ENCODE peak calls at places on chromosome 19, in four cellular contexts. M is tibial nerve, Z is HFF-Myc, U is GM13976. T is an unnamed sample.

GRCh38 chr19:30518965-30519606 is 146.9 kb downstream of the ZNF536 start:
- DNase-seq in U (no peak), M (no peak), Z (no peak), T (no peak)

GRCh38 chr19:28296506-28296905 is 916.4 kb downstream of the UQCRFS1 start:
- DNase-seq in Z (peak), U (no peak), M (no peak), T (no peak)

GRCh38 chr19:56111601-56112312 is 9.3 kb downstream of the ZNF787 start:
- DNase-seq in U (peak), Z (no peak), M (no peak), T (peak)

GRCh38 chr19:17136617-17137016 is 61.0 kb downstream of the MYO9B start:
- DNase-seq in U (no peak), Z (no peak), M (no peak), T (no peak)

GRCh38 chr19:10501971-10502523 is 1.1 kb downstream of the KEAP1 start:
- DNase-seq in Z (no peak), M (peak), U (peak), T (peak)

GRCh38 chr19:14478113-14478545 is 3.0 kb upstream of the PTGER1 start:
- DNase-seq in M (no peak), Z (no peak), U (no peak), T (no peak)

GRCh38 chr19:35120898-35121297 is 5.3 kb downstream of the FXYD3 start:
- DNase-seq in M (no peak), Z (no peak), U (no peak), T (no peak)

GRCh38 chr19:39915101-39915847 is 19.2 kb downstream of the FCGBP start:
- DNase-seq in M (no peak), Z (no peak), U (peak), T (no peak)

GRCh38 chr19:11214387-11214786 is 17.0 kb upstream of the KANK2 start:
- DNase-seq in Z (no peak), M (no peak), U (no peak), T (no peak)

GRCh38 chr19:46721269-46722003 is 4.5 kb upstream of the PRKD2 start:
- DNase-seq in Z (no peak), M (no peak), U (no peak), T (no peak)
- TF ChIP-seq CTCF in Z (peak), M (no peak), U (no peak), T (no peak)

GRCh38 chr19:46787040-46787330 is 1.4 kb downstream of the SLC1A5 start:
- DNase-seq in Z (no peak), M (no peak), U (no peak), T (no peak)

GRCh38 chr19:46788101-46788967 is at the start of gene SLC1A5:
- DNase-seq in M (peak), Z (peak), U (peak), T (peak)

GRCh38 chr19:46788968-46789338 is 559 bp upstream of the SLC1A5 start:
- DNase-seq in U (no peak), Z (no peak), M (no peak), T (no peak)

GRCh38 chr19:46786236-46787039 is 2.0 kb downstream of the SLC1A5 start:
- DNase-seq in U (peak), Z (no peak), M (peak), T (peak)

DNA sequence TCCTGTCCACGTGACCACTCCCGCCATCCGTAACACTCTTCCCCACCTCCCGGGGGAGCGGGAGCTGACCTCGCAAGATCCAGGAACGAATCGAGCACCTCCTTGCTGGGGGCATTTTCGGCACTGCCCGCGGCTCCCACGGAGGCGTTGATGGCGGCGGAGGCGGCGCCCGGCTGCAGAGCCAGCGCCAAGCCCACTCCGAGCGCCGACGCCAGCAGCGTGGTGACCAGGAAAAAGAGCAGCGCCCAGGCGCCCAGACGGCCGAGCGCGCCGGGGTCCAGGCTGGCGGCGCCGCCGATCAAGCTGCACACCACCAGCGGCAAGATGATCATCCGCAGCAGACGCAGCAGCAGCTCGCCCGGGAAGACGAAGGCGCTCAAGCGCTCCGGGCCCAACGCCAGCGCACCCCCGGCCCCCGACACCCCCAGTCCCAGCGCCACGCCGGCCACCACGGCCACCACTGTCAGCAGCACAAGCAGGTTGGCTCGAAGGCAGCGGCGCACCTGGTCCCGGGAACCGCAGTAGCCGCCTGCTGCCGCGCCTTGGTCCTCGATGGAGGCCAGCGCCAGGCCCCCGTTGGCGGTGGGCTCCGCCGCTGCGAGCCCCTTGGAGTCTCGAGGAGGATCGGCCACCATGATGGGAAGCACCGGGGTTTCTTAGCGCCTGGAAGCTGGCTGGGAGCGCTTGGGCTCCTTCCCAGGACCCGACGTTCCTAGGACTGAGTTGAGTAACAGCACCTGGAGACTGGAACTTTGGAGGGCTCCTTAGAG is 878 bp downstream of the SLC1A5 start:
- DNase-seq in M (peak), Z (no peak), U (peak), T (peak)
- TF ChIP-seq CTCF in M (peak), Z (no peak), U (no peak), T (no peak)

GRCh38 chr19:49916839-49917733 is 11.9 kb upstream of the ATF5 start:
- DNase-seq in Z (no peak), U (peak), M (no peak), T (no peak)
- TF ChIP-seq CTCF in Z (no peak), U (no peak), M (no peak), T (no peak)

DNA sequence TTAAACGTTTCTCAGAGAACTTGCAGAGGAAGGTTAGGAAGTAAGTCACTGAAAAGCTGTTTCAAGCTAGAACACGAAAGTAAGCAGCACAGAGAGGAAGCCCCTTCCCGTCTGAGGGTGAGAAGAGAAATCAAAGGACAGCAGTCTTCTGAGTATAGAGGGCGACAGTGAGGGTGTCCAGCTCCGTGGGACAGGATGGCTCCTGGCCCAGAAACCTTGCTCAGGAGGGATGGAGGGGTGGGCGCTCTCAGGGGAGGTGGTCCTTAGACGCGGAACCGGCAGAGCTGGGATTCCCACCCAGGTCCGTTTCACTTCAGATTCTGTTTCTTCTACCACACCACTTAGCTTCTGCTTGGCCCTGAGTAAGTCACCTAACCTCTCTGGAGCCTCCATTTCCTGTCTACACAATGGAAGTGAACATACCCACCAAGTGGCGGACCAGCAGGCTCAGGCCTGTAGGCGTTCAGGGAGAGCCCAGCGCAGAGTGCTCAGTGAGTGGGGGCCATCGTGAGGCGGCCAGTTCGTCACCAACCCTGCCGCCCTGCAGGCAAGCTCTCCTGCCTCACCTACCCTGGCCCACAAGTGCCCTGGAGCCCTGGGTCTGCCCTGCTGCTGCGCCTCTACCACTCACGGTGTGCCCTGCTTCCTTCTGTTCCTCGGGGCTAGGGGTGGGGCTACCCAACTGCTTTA is 5.5 kb upstream of the RSPH6A start:
- DNase-seq in M (no peak), U (no peak), Z (no peak), T (no peak)
- TF ChIP-seq CTCF in M (no peak), U (no peak), Z (no peak), T (no peak)

GRCh38 chr19:3691726-3692125 is 8.5 kb downstream of the PIP5K1C start:
- DNase-seq in M (no peak), U (no peak), Z (no peak), T (no peak)
- TF ChIP-seq CTCF in M (no peak), U (no peak), Z (no peak), T (no peak)

GRCh38 chr19:18428837-18429674 is 8.9 kb downstream of the ISYNA1 start:
- DNase-seq in Z (no peak), U (peak), M (no peak), T (peak)
- TF ChIP-seq CTCF in Z (no peak), U (no peak), M (no peak), T (peak)

GRCh38 chr19:6423499-6424189 is 967 bp downstream of the KHSRP start:
- DNase-seq in M (no peak), Z (no peak), U (peak), T (peak)

GRCh38 chr19:6424190-6424938 is at the start of gene KHSRP:
- DNase-seq in Z (no peak), M (no peak), U (no peak), T (peak)

GRCh38 chr19:6424939-6425731 is 524 bp upstream of the KHSRP start:
- DNase-seq in Z (peak), U (peak), M (peak), T (peak)

GRCh38 chr19:6427131-6427530 is 2.5 kb upstream of the KHSRP start:
- DNase-seq in M (no peak), U (no peak), Z (no peak), T (no peak)

DNA sequence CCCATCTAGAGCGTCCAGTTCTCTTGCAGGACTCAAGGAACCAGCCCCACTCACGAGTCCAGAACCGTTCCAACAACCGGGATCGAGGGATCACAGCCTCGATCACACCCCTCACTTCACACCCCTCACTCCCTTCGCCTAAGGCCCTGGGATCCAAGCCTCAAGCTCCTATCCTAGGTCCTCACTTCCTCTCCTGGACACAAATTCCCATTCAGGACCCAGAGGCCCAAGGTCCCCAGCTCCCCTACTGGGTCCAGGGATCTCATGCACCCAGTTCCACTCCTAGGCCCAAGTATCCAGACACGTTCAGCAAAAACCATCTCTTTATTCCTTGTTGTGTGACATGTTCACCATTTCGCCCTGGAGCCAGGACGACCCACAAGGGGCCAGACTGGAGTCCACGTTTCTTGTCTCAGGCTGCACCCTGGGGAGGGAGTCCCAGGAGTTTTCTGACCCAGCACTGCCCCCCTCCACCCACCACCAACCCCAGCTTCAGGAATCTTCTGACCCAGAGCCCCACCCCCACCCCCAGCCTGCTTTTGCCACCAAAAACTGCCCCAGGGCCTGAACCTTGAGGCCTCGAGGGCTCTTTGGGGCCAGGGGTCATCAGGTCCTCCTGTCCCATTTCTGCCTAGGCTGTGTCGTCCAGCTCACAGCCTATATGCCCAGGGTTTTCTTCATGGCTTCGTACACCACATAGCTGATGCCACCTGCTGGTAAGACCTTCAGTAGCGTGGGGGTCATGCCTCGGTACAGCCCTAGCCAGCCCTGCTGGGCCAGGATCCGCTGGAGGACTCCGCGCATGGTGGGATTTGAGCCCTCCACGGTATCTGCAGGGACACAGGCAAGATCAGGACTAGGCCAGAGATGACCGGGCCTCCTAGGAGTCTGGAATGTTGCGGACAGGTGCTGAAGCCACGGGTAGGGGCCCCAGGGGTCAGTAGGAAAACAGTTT is 1.4 kb upstream of the KHSRP start:
- DNase-seq in Z (no peak), U (no peak), M (no peak), T (peak)
- TF ChIP-seq CTCF in Z (peak), U (peak), M (no peak), T (no peak)

GRCh38 chr19:33379151-33379829 is 5.8 kb downstream of the CEBPG start:
- DNase-seq in M (no peak), Z (no peak), U (no peak), T (no peak)
- TF ChIP-seq CTCF in M (no peak), Z (no peak), U (no peak), T (no peak)

GRCh38 chr19:23872282-23872919 is 42.3 kb upstream of the ZNF726 start:
- DNase-seq in M (no peak), U (no peak), Z (no peak), T (no peak)

GRCh38 chr19:23868630-23869029 is 46.1 kb upstream of the ZNF726 start:
- DNase-seq in M (no peak), U (no peak), Z (no peak), T (no peak)

DNA sequence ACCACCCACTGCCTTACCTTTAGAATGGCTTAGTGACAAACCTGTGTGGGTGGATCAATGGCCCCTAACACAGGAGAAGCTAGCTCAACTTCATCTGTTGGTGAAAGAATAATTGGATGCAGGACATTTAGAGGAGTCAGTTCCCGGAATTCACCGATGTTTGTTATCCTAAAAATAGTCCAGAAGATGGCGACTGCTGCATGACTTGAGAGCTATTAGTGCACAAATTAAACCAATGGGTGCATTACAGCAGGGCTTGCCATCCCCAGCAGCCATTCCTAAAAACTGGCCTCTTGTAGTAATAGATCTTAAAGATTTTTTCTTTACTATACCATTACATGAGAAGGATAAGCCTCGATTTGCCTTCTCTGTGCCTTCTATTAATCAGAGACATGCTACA is 46.8 kb upstream of the ZNF726 start:
- DNase-seq in Z (no peak), M (no peak), U (no peak), T (no peak)
- TF ChIP-seq CTCF in Z (no peak), M (no peak), U (no peak), T (no peak)

DNA sequence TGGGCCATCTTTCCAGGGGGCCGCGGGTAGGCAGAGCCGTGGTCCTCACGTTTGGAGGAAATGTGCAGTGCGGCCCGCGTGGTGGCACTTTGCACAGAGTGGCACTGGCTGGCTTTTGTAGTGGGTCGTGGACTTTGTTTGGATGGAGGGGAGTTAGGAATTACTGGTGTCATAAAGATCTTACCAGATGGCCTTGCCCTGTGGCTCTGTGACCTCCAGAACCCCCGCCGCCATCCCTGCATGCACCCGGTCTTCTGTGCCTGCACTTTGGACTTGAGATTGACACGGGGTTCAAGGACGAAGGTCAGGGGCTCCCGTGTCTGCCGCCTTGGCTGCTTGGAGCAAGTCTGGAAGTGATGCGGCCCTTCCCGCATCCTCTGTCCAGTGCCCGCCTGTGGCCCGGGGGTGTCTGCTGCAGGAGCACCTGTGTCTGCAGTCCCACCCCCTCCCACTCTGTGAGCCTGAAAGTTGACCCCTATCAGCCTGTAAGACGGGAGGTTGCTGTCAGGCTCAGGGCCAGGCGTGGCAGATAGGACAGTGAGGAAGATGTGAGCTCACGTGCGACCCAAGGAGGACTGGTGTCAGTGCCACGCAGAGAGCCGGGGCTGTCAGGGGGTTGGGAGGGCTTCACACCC is 2.2 kb downstream of the GNA11 start:
- DNase-seq in Z (no peak), U (no peak), M (no peak), T (no peak)
- TF ChIP-seq CTCF in Z (no peak), U (no peak), M (no peak), T (no peak)

T was measured in activated CD8-positive, alpha-beta T cell treated with anti-CD3 and anti-CD28 coated beads for 36 hours.